ENCODE peak calls at places on chromosomes 2 and 18, in five cellular contexts. One of them, this sample, is unnamed.

GRCh38 chr2:27249891-27250651 is 12.8 kb downstream of the SLC30A3 start:
- DNase-seq in sigmoid colon: no peak
- DNase-seq in central memory CD4-positive, alpha-beta T cell: peak; percentile 29
- DNase-seq in GM04504: no peak
- DNase-seq in adrenal gland: peak; percentile 71
- DNase-seq in this sample: no peak

GRCh38 chr2:235990344-235990743 is 177.8 kb downstream of the GBX2 start:
- DNase-seq in sigmoid colon: no peak
- DNase-seq in central memory CD4-positive, alpha-beta T cell: no peak
- DNase-seq in GM04504: no peak
- DNase-seq in adrenal gland: peak; percentile 22
- DNase-seq in this sample: no peak

GRCh38 chr18:78729099-78729467 is 250.5 kb upstream of the SALL3 start:
- DNase-seq in sigmoid colon: peak; percentile 25
- DNase-seq in central memory CD4-positive, alpha-beta T cell: no peak
- DNase-seq in GM04504: no peak
- DNase-seq in adrenal gland: no peak
- DNase-seq in this sample: no peak

GRCh38 chr2:110888401-110888800 is 156.0 kb downstream of the ACOXL start:
- DNase-seq in sigmoid colon: no peak
- DNase-seq in central memory CD4-positive, alpha-beta T cell: no peak
- DNase-seq in GM04504: no peak
- DNase-seq in adrenal gland: no peak
- DNase-seq in this sample: no peak

GRCh38 chr2:197198890-197199289 is 111.7 kb downstream of the ANKRD44 start:
- DNase-seq in sigmoid colon: no peak
- DNase-seq in central memory CD4-positive, alpha-beta T cell: peak; percentile 97
- DNase-seq in GM04504: no peak
- DNase-seq in adrenal gland: peak; percentile 36
- DNase-seq in this sample: no peak

GRCh38 chr2:97699765-97700444 is 13.5 kb upstream of the ZAP70 start:
- DNase-seq in sigmoid colon: no peak
- DNase-seq in central memory CD4-positive, alpha-beta T cell: peak; percentile 43
- DNase-seq in GM04504: peak; percentile 32
- DNase-seq in adrenal gland: peak; percentile 68
- DNase-seq in this sample: peak; percentile 42

GRCh38 chr2:144143294-144144092 is 376.4 kb downstream of the ZEB2 start:
- DNase-seq in sigmoid colon: no peak
- DNase-seq in central memory CD4-positive, alpha-beta T cell: no peak
- DNase-seq in GM04504: no peak
- DNase-seq in adrenal gland: no peak
- DNase-seq in this sample: no peak

GRCh38 chr2:121506621-121507020 is 24.1 kb upstream of the RNU4ATAC start:
- DNase-seq in sigmoid colon: no peak
- DNase-seq in central memory CD4-positive, alpha-beta T cell: no peak
- DNase-seq in GM04504: no peak
- DNase-seq in adrenal gland: no peak
- DNase-seq in this sample: no peak

GRCh38 chr2:148654414-148654813 is 9.9 kb downstream of the EPC2 start:
- DNase-seq in sigmoid colon: no peak
- DNase-seq in central memory CD4-positive, alpha-beta T cell: no peak
- DNase-seq in GM04504: no peak
- DNase-seq in adrenal gland: peak; percentile 56
- DNase-seq in this sample: no peak

GRCh38 chr2:217756375-217757107 is 246.3 kb downstream of the TNS1 start:
- DNase-seq in sigmoid colon: peak; percentile 87
- DNase-seq in central memory CD4-positive, alpha-beta T cell: peak; percentile 32
- DNase-seq in GM04504: no peak
- DNase-seq in adrenal gland: peak; percentile 76
- DNase-seq in this sample: peak; percentile 44

GRCh38 chr18:36325846-36326245 is 28.3 kb downstream of the FHOD3 start:
- DNase-seq in sigmoid colon: no peak
- DNase-seq in central memory CD4-positive, alpha-beta T cell: no peak
- DNase-seq in GM04504: no peak
- DNase-seq in adrenal gland: no peak
- DNase-seq in this sample: no peak

GRCh38 chr2:168961450-168962229 is 60.5 kb downstream of the G6PC2 start:
- DNase-seq in sigmoid colon: no peak
- DNase-seq in central memory CD4-positive, alpha-beta T cell: peak; percentile 57
- DNase-seq in GM04504: peak; percentile 48
- DNase-seq in adrenal gland: peak; percentile 54
- DNase-seq in this sample: peak; percentile 35

GRCh38 chr2:73243884-73244570 is 9.9 kb downstream of the CCT7 start:
- DNase-seq in sigmoid colon: no peak
- DNase-seq in central memory CD4-positive, alpha-beta T cell: no peak
- DNase-seq in GM04504: peak; percentile 77
- DNase-seq in adrenal gland: peak; percentile 78
- DNase-seq in this sample: peak; percentile 24

GRCh38 chr2:57516740-57517340 is 529.8 kb upstream of the VRK2 start:
- DNase-seq in sigmoid colon: no peak
- DNase-seq in central memory CD4-positive, alpha-beta T cell: no peak
- DNase-seq in GM04504: peak; percentile 19
- DNase-seq in adrenal gland: no peak
- DNase-seq in this sample: peak; percentile 2

GRCh38 chr2:3409627-3410170 is 30.2 kb downstream of the TRAPPC12 start:
- DNase-seq in sigmoid colon: no peak
- DNase-seq in central memory CD4-positive, alpha-beta T cell: no peak
- DNase-seq in GM04504: no peak
- DNase-seq in adrenal gland: no peak
- DNase-seq in this sample: no peak

GRCh38 chr2:21217421-21217820 is 93.7 kb downstream of the TDRD15 start:
- DNase-seq in sigmoid colon: no peak
- DNase-seq in central memory CD4-positive, alpha-beta T cell: no peak
- DNase-seq in GM04504: no peak
- DNase-seq in adrenal gland: no peak
- DNase-seq in this sample: no peak

GRCh38 chr2:142863485-142863921 is 14.0 kb upstream of the KYNU start:
- DNase-seq in sigmoid colon: no peak
- DNase-seq in central memory CD4-positive, alpha-beta T cell: no peak
- DNase-seq in GM04504: no peak
- DNase-seq in adrenal gland: no peak
- DNase-seq in this sample: no peak

GRCh38 chr18:79478484-79479113 is 82.9 kb downstream of the NFATC1 start:
- DNase-seq in sigmoid colon: peak; percentile 56
- DNase-seq in central memory CD4-positive, alpha-beta T cell: no peak
- DNase-seq in GM04504: no peak
- DNase-seq in adrenal gland: no peak
- DNase-seq in this sample: no peak

GRCh38 chr2:8090748-8091700 is 590.8 kb upstream of the ID2 start:
- DNase-seq in sigmoid colon: peak; percentile 81
- DNase-seq in central memory CD4-positive, alpha-beta T cell: no peak
- DNase-seq in GM04504: peak; percentile 70
- DNase-seq in adrenal gland: peak; percentile 96
- DNase-seq in this sample: peak; percentile 50

GRCh38 chr2:1692342-1692741 is 52.0 kb downstream of the PXDN start:
- DNase-seq in sigmoid colon: no peak
- DNase-seq in central memory CD4-positive, alpha-beta T cell: no peak
- DNase-seq in GM04504: no peak
- DNase-seq in adrenal gland: no peak
- DNase-seq in this sample: no peak

GRCh38 chr2:16168506-16169264 is 228.3 kb downstream of the MYCN start:
- DNase-seq in sigmoid colon: no peak
- DNase-seq in central memory CD4-positive, alpha-beta T cell: no peak
- DNase-seq in GM04504: no peak
- DNase-seq in adrenal gland: no peak
- DNase-seq in this sample: no peak

This sample was measured in amniotic stem cell.